ENCODE peak calls at places on chromosomes 11 and 22, in eight cellular contexts. A, M, W, J, L, E, Z and K are unnamed samples.

GRCh38 chr11:79437981-79438630 is 2.7 kb downstream of the TENM4 start:
- DNase-seq in J (no peak), Z (peak), M (peak), L (peak), E (peak), A (peak), W (peak), K (no peak)

GRCh38 chr11:2741006-2741376 is 41.2 kb upstream of the KCNQ1OT1 start:
- DNase-seq in L (no peak), J (no peak), W (no peak), Z (no peak), A (no peak), E (peak), M (peak), K (no peak)

GRCh38 chr11:122100222-122101080 is 15.6 kb downstream of the BLID start:
- DNase-seq in M (peak), W (peak), Z (peak), A (peak), E (peak), J (peak), L (peak), K (no peak)

GRCh38 chr11:116421529-116422185 is 351.1 kb downstream of the BUD13 start:
- DNase-seq in J (no peak), M (no peak), W (no peak), A (no peak), L (no peak), Z (no peak), E (no peak), K (no peak)

GRCh38 chr11:134339756-134340155 is 8.0 kb downstream of the GLB1L2 start:
- DNase-seq in W (peak), Z (no peak), E (no peak), A (no peak), L (no peak), M (no peak), J (no peak), K (no peak)

GRCh38 chr11:86931965-86932332 is 23.2 kb downstream of the FZD4 start:
- DNase-seq in J (no peak), L (peak), W (no peak), M (no peak), E (no peak), A (peak), Z (no peak), K (no peak)

GRCh38 chr11:115682101-115682500 is 177.9 kb upstream of the CADM1 start:
- DNase-seq in L (no peak), J (no peak), M (no peak), Z (no peak), W (no peak), A (peak), E (no peak), K (no peak)

GRCh38 chr11:120543816-120544215 is 32.3 kb downstream of the GRIK4 start:
- DNase-seq in M (no peak), J (no peak), L (no peak), W (no peak), A (peak), Z (no peak), E (no peak), K (no peak)

GRCh38 chr11:130168105-130168504 is 8.5 kb downstream of the ST14 start:
- DNase-seq in J (no peak), M (no peak), E (no peak), A (peak), W (no peak), L (no peak), Z (no peak), K (no peak)

GRCh38 chr22:24421428-24421931 is 5.9 kb upstream of the ADORA2A start:
- DNase-seq in Z (peak), J (no peak), A (no peak), M (no peak), W (no peak), L (no peak), E (peak), K (peak)

GRCh38 chr11:119615879-119616190 is 113.2 kb downstream of the NECTIN1 start:
- DNase-seq in M (no peak), W (no peak), E (no peak), Z (no peak), A (no peak), L (no peak), J (no peak), K (no peak)

DNA sequence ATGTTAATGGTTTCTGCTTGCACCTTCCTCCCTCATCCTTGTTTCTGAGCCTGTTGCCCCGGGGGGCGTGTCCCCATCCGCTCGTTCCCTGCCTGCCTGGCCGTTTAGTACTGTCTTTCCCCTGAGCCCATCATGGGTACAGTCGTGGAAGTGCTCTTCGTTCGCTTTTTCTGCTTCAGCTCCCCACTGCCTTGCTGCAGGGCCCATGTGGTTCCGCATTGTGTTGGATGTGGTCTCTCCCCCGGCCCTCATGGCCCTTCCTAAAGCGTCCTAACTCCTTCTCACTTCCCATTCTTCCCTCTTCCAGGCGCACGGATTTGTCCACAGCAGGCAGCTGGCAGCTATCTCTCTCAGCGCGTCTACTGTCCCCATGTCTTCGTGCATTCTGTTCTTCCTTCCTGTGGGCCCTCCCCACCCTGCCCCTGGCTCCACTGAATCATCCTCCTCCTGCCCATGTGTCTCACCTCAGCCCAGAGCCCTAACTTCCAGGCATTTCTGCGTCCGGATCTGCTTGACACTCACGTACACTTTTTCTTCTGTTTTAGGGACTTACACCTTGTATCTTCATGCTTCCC is 98.1 kb downstream of the ZBTB16 start:
- DNase-seq in M (no peak), Z (no peak), J (no peak), W (no peak), E (peak), L (no peak), A (no peak), K (no peak)
- H3K27ac ChIP-seq in M (peak), Z (no peak), J (peak), W (no peak), E (peak), L (peak), A (no peak), K (no peak)

GRCh38 chr11:107623183-107623582 is 32.2 kb downstream of the ELMOD1 start:
- DNase-seq in J (no peak), M (no peak), E (peak), A (peak), Z (no peak), W (no peak), L (no peak), K (no peak)

GRCh38 chr11:107631043-107631442 is 40.1 kb downstream of the ELMOD1 start:
- DNase-seq in M (no peak), Z (no peak), A (no peak), W (no peak), E (no peak), L (no peak), J (no peak), K (no peak)

GRCh38 chr11:107621090-107621489 is 30.1 kb downstream of the ELMOD1 start:
- DNase-seq in J (no peak), Z (no peak), E (no peak), L (no peak), W (no peak), M (no peak), A (no peak), K (no peak)

GRCh38 chr11:107619926-107620325 is 29.0 kb downstream of the ELMOD1 start:
- DNase-seq in A (peak), W (no peak), E (no peak), M (no peak), Z (no peak), J (no peak), L (no peak), K (no peak)

GRCh38 chr11:107624983-107625779 is 34.2 kb downstream of the ELMOD1 start:
- DNase-seq in E (no peak), Z (no peak), J (no peak), W (no peak), L (no peak), M (no peak), A (no peak), K (no peak)
- H3K27ac ChIP-seq in E (no peak), Z (no peak), J (no peak), W (no peak), L (no peak), M (no peak), A (no peak), K (no peak)

DNA sequence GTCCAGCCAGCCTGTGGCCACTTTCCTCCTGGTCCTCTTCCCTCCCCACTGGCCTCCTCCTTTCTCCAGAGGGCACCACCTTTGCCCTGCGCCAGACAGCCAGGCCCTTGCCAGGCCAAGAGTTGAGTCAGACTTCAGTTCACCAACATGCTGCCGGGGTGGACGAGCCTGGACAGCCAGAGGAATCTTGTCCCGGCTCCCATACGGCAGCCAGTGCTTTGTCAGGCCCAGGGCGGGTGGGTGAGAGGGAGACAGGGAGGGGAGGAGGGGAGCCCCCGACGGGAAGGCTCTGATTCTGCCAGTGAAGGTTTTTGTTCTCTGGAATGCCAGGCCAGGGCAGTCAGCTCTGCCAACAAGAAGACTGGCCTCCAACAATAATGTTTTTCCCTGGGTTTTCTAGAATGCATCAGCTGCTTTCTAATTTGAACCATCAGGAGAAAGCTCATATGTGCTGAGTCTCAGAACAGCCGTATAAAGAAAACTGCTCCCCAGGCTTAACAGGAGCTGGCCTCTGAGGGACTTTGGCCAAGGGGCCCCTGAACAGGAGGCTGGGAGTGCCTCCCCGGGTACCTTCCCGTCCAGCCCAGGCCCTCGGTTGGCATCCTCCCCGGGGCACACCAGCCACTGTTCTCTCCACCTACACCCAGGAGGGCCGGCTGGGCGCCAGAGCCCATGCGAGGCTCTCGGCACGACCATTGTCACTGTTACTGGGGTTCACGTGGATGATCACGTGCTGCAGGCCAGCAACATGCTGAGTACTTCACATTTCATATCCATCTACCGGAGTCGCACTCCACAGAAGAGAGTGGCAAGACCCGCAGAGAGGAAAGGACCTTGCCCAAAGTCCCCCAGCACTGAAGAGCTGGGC is 28.6 kb downstream of the LIF start:
- DNase-seq in M (peak), J (no peak), E (no peak), W (no peak), Z (no peak), L (no peak), A (no peak), K (no peak)
- H3K27ac ChIP-seq in M (peak), J (no peak), E (no peak), W (no peak), Z (no peak), L (no peak), A (peak), K (no peak)

DNA sequence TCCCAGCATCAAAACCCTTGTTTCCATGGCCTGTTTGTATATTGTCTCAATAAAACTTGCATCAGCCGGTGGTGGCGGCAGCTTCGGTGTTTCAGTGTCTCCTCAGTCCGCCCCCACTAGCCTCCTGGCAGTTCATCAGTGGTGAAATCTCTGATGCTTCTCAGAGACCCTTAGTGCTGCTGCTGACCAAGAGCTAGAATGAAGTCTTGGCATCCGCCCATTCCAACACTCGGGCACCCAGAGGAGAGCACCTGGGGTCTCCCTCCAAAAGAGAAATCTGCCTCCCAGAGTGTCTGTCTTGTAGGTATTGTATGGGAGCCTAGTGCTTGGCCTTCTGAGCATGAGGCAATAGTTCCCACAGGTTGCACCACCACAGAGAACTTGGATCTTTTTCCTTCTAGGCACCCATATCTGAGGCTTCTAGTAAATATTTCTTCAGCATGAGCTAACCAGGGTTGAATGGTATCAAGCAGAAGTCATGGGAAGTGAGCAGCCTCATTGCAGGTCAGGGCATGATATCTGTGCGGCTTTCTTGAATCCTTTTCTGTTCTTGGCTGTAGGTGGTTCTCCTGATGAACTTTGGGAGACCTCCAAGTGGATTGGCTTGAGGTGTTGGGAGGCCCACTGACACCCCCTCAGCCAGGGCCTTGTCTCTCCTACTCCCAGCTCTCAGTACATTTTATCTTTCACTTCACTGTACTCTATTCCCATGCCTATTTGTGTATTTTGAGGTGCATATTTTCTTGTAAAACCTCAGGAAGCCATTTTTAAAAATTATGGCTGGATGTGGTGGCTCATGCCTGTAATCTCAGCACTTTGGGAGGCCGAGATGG is 13.2 kb upstream of the AIFM3 start:
- DNase-seq in A (peak), L (no peak), W (no peak), M (no peak), J (no peak), E (no peak), Z (no peak), K (no peak)
- H3K27ac ChIP-seq in A (no peak), L (no peak), W (peak), M (no peak), J (no peak), E (no peak), Z (no peak), K (no peak)

DNA sequence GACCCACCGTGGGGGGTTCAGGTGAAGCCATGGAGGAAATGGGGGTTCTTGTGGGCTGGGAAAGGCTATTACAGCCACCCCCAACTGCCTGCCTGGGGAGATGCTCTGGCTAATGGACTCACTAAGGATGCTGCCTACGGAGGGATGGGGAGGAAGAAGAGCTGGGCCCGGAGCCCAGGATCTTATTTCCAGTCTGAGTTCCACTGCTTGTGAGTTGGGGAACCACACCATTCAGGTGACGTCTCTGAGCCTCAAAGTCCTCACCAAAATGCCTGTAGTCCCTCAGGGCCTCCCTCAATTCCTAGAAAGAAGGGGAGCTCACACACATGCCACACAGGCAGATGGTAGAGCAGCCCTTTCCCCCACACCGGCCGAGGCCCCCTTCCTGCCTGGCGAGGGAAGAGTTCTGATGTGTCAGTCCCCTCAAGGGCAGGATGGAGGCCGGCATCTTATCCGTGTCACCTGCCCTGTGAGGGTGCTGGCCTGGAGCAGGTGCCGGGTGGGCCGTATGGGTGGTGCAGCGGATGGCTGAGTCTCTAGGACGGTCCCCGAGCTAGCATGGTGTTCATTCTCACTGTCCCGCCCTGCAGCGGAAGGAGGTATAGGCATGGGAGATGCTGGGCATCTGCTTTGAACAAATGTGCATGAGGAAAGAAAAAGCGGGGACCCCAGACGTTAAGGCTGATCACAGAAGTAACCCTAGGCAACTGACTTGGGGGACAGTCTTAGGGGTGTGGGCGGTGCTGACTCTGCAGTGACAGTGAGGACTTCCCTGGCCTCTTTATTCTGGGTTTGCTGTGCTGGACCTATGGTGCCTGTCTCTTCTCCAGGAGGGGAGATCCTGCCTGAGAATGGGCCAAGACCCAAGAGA is 15.7 kb downstream of the MRGPRF start:
- DNase-seq in Z (no peak), L (no peak), W (peak), J (no peak), M (peak), E (peak), A (no peak), K (no peak)
- H3K27ac ChIP-seq in Z (no peak), L (no peak), W (no peak), J (no peak), M (peak), E (no peak), A (no peak), K (no peak)

GRCh38 chr11:124441081-124441480 is 4.4 kb downstream of the OR8B8 start:
- DNase-seq in A (no peak), E (no peak), M (no peak), J (no peak), L (no peak), W (no peak), Z (no peak), K (no peak)

GRCh38 chr11:124442847-124443246 is 2.6 kb downstream of the OR8B8 start:
- DNase-seq in M (no peak), L (no peak), W (no peak), Z (no peak), A (no peak), J (no peak), E (no peak), K (no peak)

GRCh38 chr11:124441519-124441918 is 4.0 kb downstream of the OR8B8 start:
- DNase-seq in A (no peak), W (no peak), E (no peak), J (no peak), Z (no peak), L (no peak), M (no peak), K (no peak)

GRCh38 chr11:124442442-124442841 is 3.1 kb downstream of the OR8B8 start:
- DNase-seq in M (no peak), Z (no peak), L (no peak), E (no peak), A (no peak), J (no peak), W (no peak), K (no peak)

GRCh38 chr11:124440608-124441007 is 4.9 kb downstream of the OR8B8 start:
- DNase-seq in A (no peak), L (no peak), Z (no peak), J (no peak), M (no peak), E (no peak), W (no peak), K (no peak)
- H3K27ac ChIP-seq in A (no peak), L (no peak), Z (no peak), J (no peak), M (no peak), E (no peak), W (no peak), K (no peak)

GRCh38 chr22:45475876-45476514 is 26.7 kb upstream of the FBLN1 start:
- DNase-seq in L (no peak), J (peak), W (no peak), E (peak), A (no peak), Z (no peak), M (peak), K (no peak)

GRCh38 chr22:45473626-45474237 is 29.0 kb upstream of the FBLN1 start:
- DNase-seq in M (peak), J (no peak), A (no peak), L (peak), W (no peak), E (no peak), Z (peak), K (no peak)

GRCh38 chr22:45477366-45478107 is 25.1 kb upstream of the FBLN1 start:
- DNase-seq in J (no peak), A (peak), E (no peak), Z (no peak), L (peak), M (peak), W (no peak), K (no peak)

GRCh38 chr22:45476814-45477213 is 25.9 kb upstream of the FBLN1 start:
- DNase-seq in A (no peak), W (no peak), J (no peak), E (no peak), M (peak), Z (no peak), L (peak), K (no peak)

DNA sequence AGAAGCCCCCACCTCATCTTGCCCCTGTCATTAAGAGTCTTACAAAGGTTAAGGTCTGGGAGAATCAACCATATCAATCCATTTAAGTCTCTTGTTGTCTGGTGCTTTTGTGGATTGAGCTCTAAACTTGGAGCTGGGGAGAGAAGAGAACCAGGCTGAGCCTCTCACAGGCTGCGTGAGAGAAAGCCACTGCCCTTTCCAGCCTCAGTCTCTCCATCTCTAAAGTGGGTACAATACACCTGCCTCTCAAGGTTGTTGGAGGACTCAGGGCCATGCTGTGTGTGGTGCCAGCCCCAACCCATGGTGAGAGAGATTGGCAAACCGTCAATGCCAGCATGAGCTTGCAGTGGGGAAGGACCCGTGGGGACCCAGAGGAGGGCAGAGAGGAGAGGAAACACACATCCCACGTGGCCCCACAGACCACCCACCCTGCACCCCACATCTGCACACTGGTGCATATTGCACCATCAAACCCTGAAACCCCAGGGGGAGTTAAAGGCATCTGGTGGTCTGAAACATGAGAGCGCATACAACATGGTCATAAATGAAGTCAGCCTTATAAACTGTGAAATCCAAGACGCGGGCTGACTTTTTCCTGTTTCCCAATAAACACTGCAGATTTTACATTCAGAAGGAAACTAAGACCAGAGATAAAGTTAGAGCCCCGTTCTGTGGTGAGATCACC is 27.5 kb upstream of the FBLN1 start:
- DNase-seq in J (no peak), L (no peak), W (no peak), E (no peak), M (peak), A (no peak), Z (no peak), K (no peak)
- H3K27ac ChIP-seq in J (no peak), L (no peak), W (no peak), E (no peak), M (peak), A (no peak), Z (no peak), K (no peak)

DNA sequence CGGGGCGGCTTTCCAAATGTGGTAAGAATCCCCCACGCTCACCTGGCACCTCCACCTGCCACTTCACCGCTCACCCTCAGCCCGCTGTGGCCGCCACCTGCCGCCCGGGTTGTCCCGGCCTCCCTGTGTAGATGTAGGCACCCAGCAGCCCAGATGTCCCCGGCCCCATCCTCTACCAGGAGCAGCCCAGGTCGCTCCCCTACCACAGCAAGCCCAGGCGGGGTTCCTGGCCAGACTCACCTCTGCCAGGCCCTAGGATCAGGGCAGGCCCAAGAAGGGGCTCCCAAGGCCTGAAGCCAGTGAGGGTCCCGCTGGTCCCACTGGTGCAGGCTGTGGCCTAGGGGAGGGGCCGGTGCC is 27.4 kb downstream of the MOB2 start:
- DNase-seq in J (no peak), W (no peak), M (no peak), Z (no peak), E (no peak), L (no peak), A (no peak), K (no peak)
- H3K27ac ChIP-seq in J (no peak), W (no peak), M (peak), Z (no peak), E (no peak), L (peak), A (no peak), K (no peak)